ENCODE peak calls at places on chromosomes 7 and 10, in eight cellular contexts. X, N, T, O, R, Q, S and J are unnamed samples.

GRCh38 chr7:74633451-74633921 is 24.0 kb upstream of the GTF2I start:
- DNase-seq in T (no peak), R (no peak), N (no peak), Q (no peak), S (no peak), O (no peak), X (no peak), J (no peak)

GRCh38 chr10:31765546-31765945 is 163.1 kb downstream of the ARHGAP12 start:
- DNase-seq in X (no peak), T (no peak), Q (no peak), N (peak; percentile 18), O (no peak), R (no peak), S (no peak), J (no peak)

GRCh38 chr10:121648078-121648477 is 49.8 kb upstream of the FGFR2 start:
- DNase-seq in Q (no peak), N (peak; percentile 52), T (no peak), O (no peak), X (no peak), R (no peak), S (no peak), J (no peak)

GRCh38 chr7:23394828-23395227 is 75.5 kb downstream of the IGF2BP3 start:
- DNase-seq in X (peak; percentile 20), R (no peak), Q (no peak), O (no peak), N (peak; percentile 17), T (peak; percentile 42), S (no peak), J (no peak)

GRCh38 chr10:76311752-76312699 is 880.6 kb downstream of the LRMDA start:
- DNase-seq in O (no peak), Q (no peak), X (no peak), S (peak; percentile 56), R (no peak), T (no peak), N (peak; percentile 79), J (peak; percentile 49)

GRCh38 chr10:79070611-79071534 is 2.1 kb downstream of the ZMIZ1 start:
- DNase-seq in S (peak; percentile 92), Q (peak; percentile 96), O (peak; percentile 99), N (peak; percentile 80), R (peak; percentile 89), X (peak; percentile 64), T (peak; percentile 69), J (peak; percentile 97)

GRCh38 chr7:4102231-4102841 is 579.8 kb upstream of the FOXK1 start:
- DNase-seq in R (no peak), Q (no peak), N (no peak), O (no peak), X (no peak), T (no peak), S (no peak), J (no peak)

GRCh38 chr7:17474724-17475344 is 176.4 kb downstream of the AHR start:
- DNase-seq in X (no peak), N (peak; percentile 39), S (no peak), O (no peak), T (no peak), Q (no peak), R (no peak), J (no peak)

GRCh38 chr10:95250856-95251255 is 39.9 kb downstream of the PDLIM1 start:
- DNase-seq in R (no peak), N (no peak), T (no peak), O (no peak), X (no peak), S (no peak), Q (no peak), J (no peak)

GRCh38 chr10:63054889-63055606 is 78.1 kb upstream of the NRBF2 start:
- DNase-seq in S (no peak), O (no peak), R (no peak), Q (no peak), X (no peak), T (no peak), N (no peak), J (no peak)

GRCh38 chr10:48788551-48788950 is 103.9 kb downstream of the WDFY4 start:
- DNase-seq in N (no peak), O (no peak), T (no peak), R (no peak), S (no peak), X (no peak), Q (no peak), J (no peak)

GRCh38 chr7:55164527-55164926 is 145.7 kb downstream of the EGFR start:
- DNase-seq in N (no peak), X (no peak), R (no peak), O (no peak), S (no peak), T (no peak), Q (no peak), J (no peak)

GRCh38 chr7:91628742-91629141 is 251.8 kb downstream of the MTERF1 start:
- DNase-seq in X (no peak), O (peak; percentile 60), T (no peak), S (no peak), N (no peak), Q (no peak), R (no peak), J (no peak)

GRCh38 chr10:118922226-118922625 is 107.3 kb upstream of the NANOS1 start:
- DNase-seq in Q (peak; percentile 13), O (no peak), S (no peak), T (no peak), R (no peak), X (peak; percentile 3), N (no peak), J (no peak)

GRCh38 chr7:130593033-130593432 is 75.5 kb downstream of the COPG2 start:
- DNase-seq in R (no peak), N (no peak), Q (no peak), X (no peak), O (peak; percentile 13), S (no peak), T (peak; percentile 11), J (no peak)

GRCh38 chr10:86366033-86366901 is at the start of gene GRID1:
- DNase-seq in N (peak; percentile 83), S (peak; percentile 62), O (peak; percentile 92), Q (no peak), T (no peak), X (no peak), R (peak; percentile 41), J (peak; percentile 72)

DNA sequence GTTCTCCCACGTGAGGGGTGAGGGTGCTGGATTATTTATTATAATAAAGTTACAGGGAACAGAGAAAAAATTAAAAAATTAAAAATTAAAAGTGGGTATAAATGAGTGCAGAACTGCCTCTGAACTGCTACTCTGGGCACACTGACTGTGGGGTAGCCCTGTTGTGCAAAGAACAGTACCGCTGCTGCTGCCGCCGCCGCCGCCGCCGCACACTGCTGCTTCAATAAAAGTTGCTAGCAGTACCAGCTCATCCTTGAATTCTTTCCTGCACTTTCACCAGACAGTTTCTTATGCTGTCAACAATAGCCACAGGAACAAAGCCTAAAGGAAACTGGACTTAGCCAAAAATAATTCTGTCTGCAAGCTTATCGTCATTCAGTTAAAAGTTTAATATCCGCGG is 72.1 kb downstream of the GCC1 start:
- DNase-seq in X (no peak), S (no peak), Q (no peak), N (no peak), O (no peak), R (no peak), T (no peak), J (no peak)
- H3K27me3 ChIP-seq in X (no peaks in the 10 kb centered on the region), S (peaks cover 26% of the 10 kb centered on the region), Q (no peaks in the 10 kb centered on the region), N (peaks cover 69% of the 10 kb centered on the region), O (peaks cover 8% of the 10 kb centered on the region), R (no peaks in the 10 kb centered on the region), T (no peaks in the 10 kb centered on the region), J (peaks cover 20% of the 10 kb centered on the region)

DNA sequence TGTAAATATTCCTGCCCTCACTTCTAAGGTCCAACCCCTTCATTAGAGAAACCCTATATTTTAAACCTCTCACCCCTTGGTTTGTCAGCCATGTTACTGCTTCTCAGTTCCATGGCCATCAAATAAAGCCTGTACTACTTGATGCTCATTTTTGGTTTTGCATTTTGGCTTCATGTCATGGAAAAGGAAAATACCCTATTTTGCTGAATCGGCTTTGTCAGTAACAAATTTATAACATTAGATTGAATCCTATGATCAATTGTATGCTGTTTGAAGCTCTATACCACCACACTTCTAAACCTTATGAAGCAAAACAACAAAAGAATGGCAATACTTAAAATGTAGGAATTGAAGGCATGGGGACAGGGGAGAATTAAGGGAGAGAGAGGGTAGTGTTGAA is 333.1 kb downstream of the ETV1 start:
- DNase-seq in R (no peak), Q (no peak), T (no peak), O (no peak), S (no peak), X (no peak), N (no peak), J (no peak)
- TF ChIP-seq CTCF in R (no peak), Q (no peak), T (no peak), O (no peak), S (no peak), X (no peak), N (no peak), J (no peak)

DNA sequence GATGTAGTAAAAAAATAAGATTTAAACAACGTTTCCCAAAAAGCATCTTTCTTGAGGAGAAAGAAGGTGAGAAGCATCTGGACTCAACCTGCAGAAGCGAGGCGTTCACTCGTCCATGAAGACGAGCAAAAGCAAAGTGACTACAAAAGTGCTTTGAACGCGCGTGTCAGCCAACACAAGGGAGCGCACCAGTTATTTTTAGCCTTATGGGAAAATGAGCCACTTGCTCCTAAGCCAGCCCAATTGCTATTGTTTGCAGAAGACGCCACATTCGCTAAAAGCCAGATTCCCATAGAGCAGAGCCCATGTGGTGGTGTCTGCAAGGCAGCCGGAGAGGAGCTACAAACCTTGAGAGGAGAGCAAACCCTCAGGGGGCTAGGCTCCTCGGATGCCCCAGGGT is 122.5 kb downstream of the FAM53B start:
- DNase-seq in Q (no peak), N (no peak), S (no peak), O (no peak), R (no peak), T (no peak), X (no peak), J (no peak)
- H3K4me1 ChIP-seq in Q (peaks cover 3% of the 10 kb centered on the region), N (peaks cover 5% of the 10 kb centered on the region), S (peaks cover 2% of the 10 kb centered on the region), O (peaks cover 4% of the 10 kb centered on the region), R (peaks cover 15% of the 10 kb centered on the region), T (peaks cover 2% of the 10 kb centered on the region), X (no peaks in the 10 kb centered on the region), J (peaks cover 21% of the 10 kb centered on the region)

GRCh38 chr7:29801929-29802328 is 4.4 kb upstream of the WIPF3 start:
- DNase-seq in R (no peak), Q (no peak), S (no peak), X (no peak), T (no peak), O (no peak), N (no peak), J (no peak)

GRCh38 chr7:29806793-29807178 is 478 bp downstream of the WIPF3 start:
- DNase-seq in T (no peak), R (no peak), S (no peak), X (no peak), N (peak; percentile 50), O (no peak), Q (no peak), J (no peak)

GRCh38 chr7:29806131-29806792 is at the start of gene WIPF3:
- DNase-seq in O (peak; percentile 92), Q (no peak), N (peak; percentile 88), X (no peak), R (peak; percentile 80), T (no peak), S (peak; percentile 84), J (peak; percentile 70)

GRCh38 chr7:29807179-29807841 is 1.0 kb downstream of the WIPF3 start:
- DNase-seq in O (peak; percentile 78), S (peak; percentile 64), Q (no peak), N (peak; percentile 63), T (no peak), X (no peak), R (peak; percentile 78), J (peak; percentile 4)

DNA sequence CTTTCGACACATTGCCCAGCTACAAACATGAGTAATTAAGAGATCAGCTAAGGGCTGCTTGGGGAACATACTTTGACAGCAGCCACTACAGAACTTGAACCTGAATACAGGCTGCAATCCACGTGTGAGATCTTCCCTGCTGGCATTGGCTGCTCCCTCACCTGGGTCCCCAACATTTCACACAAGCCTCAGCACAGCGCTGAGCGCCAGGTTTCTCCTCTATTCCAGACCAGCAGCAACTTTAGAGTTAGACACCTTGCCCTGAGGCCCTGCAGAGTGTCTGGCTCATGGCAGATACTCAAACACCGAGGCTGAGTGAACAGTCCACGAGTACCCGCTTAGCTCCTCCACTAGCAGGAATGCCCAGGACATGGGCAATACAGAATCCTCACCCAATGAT is 1.3 kb upstream of the WIPF3 start:
- DNase-seq in T (no peak), S (no peak), R (no peak), N (no peak), X (no peak), O (no peak), Q (no peak), J (no peak)
- H3K27me3 ChIP-seq in T (peaks cover 54% of the 10 kb centered on the region), S (peaks cover 12% of the 10 kb centered on the region), R (no peaks in the 10 kb centered on the region), N (peaks cover 48% of the 10 kb centered on the region), X (peaks cover 70% of the 10 kb centered on the region), O (peaks cover 64% of the 10 kb centered on the region), Q (peaks cover 19% of the 10 kb centered on the region), J (peaks cover 98% of the 10 kb centered on the region)